ENCODE peak calls at places on chromosomes 6 and 20, in eight cellular contexts. D is lower lobe of right lung; M is body of pancreas; U is CD8-positive, alpha-beta T cell; C is progenitor cell of endocrine pancreas; O is astrocyte of the spinal cord; W is HCT116; J is astrocyte. I is an unnamed sample.

GRCh38 chr6:106959985-106960384 is 14.5 kb downstream of the CD24 start:
- DNase-seq in D (no peak), M (no peak), U (no peak), C (no peak), O (no peak), W (no peak), J (no peak), I (no peak)

GRCh38 chr20:59785986-59786753 is 147.3 kb downstream of the SYCP2 start:
- DNase-seq in D (no peak), M (no peak), U (no peak), C (no peak), O (no peak), W (no peak), J (no peak), I (no peak)

GRCh38 chr6:79922018-79922417 is 25.3 kb downstream of the ELOVL4 start:
- DNase-seq in D (no peak), M (no peak), U (no peak), C (no peak), O (no peak), W (no peak), J (no peak), I (no peak)

GRCh38 chr6:44230034-44230675 is 6.8 kb downstream of the SLC29A1 start:
- DNase-seq in D (peak), M (no peak), U (no peak), C (no peak), O (no peak), W (no peak), J (no peak), I (no peak)

GRCh38 chr6:72238900-72239299 is 352.6 kb downstream of the RIMS1 start:
- DNase-seq in D (no peak), M (no peak), U (no peak), C (no peak), O (peak), W (no peak), J (peak), I (no peak)

GRCh38 chr6:31497595-31498476 is at the start of gene MICB:
- DNase-seq in D (peak), M (peak), U (peak), C (peak), O (peak), W (peak), J (peak), I (peak)

GRCh38 chr6:141451176-141451507 is 681.6 kb upstream of the GJE1 start:
- DNase-seq in D (no peak), M (no peak), U (no peak), C (no peak), O (no peak), W (peak), J (no peak), I (no peak)

GRCh38 chr20:52974155-52974554 is 2.0 kb downstream of the TSHZ2 start:
- DNase-seq in D (no peak), M (no peak), U (no peak), C (no peak), O (no peak), W (no peak), J (peak), I (no peak)

GRCh38 chr20:40606660-40607059 is 82.4 kb downstream of the MAFB start:
- DNase-seq in D (no peak), M (no peak), U (no peak), C (no peak), O (no peak), W (no peak), J (no peak), I (no peak)

GRCh38 chr6:25564953-25565352 is 87.1 kb upstream of the SCGN start:
- DNase-seq in D (no peak), M (no peak), U (no peak), C (no peak), O (no peak), W (no peak), J (no peak), I (no peak)

GRCh38 chr20:58145506-58146080 is 82.9 kb downstream of the ANKRD60 start:
- DNase-seq in D (no peak), M (no peak), U (no peak), C (no peak), O (no peak), W (no peak), J (no peak), I (no peak)

GRCh38 chr6:20400476-20401402 is 940 bp upstream of the E2F3 start:
- DNase-seq in D (peak), M (no peak), U (peak), C (peak), O (peak), W (peak), J (no peak), I (peak)

GRCh38 chr6:167856999-167857660 is 30.4 kb downstream of the AFDN start:
- DNase-seq in D (no peak), M (no peak), U (no peak), C (no peak), O (peak), W (no peak), J (peak), I (no peak)

GRCh38 chr6:127458817-127459216 is 372 bp downstream of the KIAA0408 start:
- DNase-seq in D (peak), M (no peak), U (no peak), C (no peak), O (no peak), W (no peak), J (peak), I (peak)

DNA sequence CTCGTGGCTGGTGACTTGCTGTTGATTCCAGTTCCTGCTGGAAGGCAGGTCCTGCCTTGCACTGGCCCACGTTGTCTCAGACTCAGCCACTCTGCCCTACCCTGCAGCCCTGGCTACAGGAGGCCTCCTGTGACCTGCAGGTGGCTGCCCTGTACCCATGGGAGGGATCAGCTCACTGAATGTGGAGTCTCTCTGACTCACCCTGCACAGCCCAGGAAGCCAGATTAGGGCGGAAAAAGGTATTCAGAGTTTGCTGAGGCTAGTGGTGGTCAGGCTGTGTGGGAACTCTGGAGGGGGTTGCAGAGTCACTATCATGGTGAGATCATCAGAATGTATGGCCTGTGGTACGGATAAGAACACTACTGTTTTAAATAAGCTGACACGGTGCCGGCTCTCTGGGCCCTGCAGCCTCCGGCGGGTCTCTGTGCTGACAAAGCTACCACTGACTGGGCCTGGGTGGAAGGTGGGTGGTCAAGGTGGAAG is 24.7 kb upstream of the PYGB start:
- DNase-seq in D (no peak), M (no peak), U (no peak), C (no peak), O (peak), W (peak), J (peak), I (peak)
- TF ChIP-seq CTCF in D (no peak), M (no peak), U (no peak), C (no peak), O (peak), W (peak), J (no peak), I (no peak)

GRCh38 chr6:125792172-125792571 is 1.4 kb downstream of the NCOA7 start:
- DNase-seq in D (no peak), M (no peak), U (no peak), C (no peak), O (no peak), W (no peak), J (no peak), I (no peak)

GRCh38 chr6:125792680-125793079 is 1.9 kb downstream of the NCOA7 start:
- DNase-seq in D (no peak), M (no peak), U (no peak), C (no peak), O (peak), W (no peak), J (peak), I (no peak)

GRCh38 chr6:125790403-125791150 is at the start of gene NCOA7:
- DNase-seq in D (peak), M (peak), U (peak), C (peak), O (peak), W (no peak), J (peak), I (peak)

GRCh38 chr6:125791820-125792165 is 1.0 kb downstream of the NCOA7 start:
- DNase-seq in D (no peak), M (no peak), U (no peak), C (no peak), O (no peak), W (no peak), J (no peak), I (no peak)

GRCh38 chr6:125791151-125791819 is 525 bp downstream of the NCOA7 start:
- DNase-seq in D (peak), M (peak), U (peak), C (no peak), O (peak), W (no peak), J (peak), I (peak)
- TF ChIP-seq CTCF in D (peak), M (peak), U (peak), C (peak), O (peak), W (peak), J (peak), I (no peak)

DNA sequence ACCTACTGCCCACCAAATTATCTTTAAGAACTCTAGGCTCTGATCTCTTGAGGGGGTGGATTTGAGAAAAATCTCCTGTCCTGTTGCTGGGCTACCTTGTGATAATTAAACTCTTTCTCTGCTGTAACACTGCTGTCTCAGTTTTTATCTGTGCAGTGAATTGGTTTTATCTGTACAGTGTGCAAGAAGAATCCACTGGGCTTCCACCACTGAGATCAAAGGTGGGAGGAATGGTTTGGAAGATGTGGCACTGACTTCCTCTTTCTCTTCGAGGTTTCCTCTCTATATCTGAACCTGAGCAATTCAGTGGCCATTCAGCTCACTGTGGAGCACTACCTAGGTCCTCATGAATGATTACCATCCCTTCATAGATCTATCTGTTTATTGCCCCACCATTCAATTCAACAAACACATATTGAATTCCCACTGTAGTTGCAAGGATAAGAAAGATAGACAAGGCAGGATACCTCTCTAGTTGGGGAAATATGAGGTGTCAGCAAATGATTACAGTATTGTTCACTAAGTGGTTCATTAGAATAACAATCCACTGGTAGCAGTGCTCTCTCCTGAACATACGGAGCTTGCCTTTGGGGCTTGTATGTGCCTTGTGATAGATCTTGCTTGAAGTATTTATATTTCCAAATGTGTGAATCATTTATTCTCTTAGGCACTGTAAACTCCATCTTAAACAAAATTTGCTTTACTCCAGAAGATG is 172.1 kb upstream of the ARG1 start:
- DNase-seq in D (no peak), M (no peak), U (no peak), C (no peak), O (no peak), W (no peak), J (no peak), I (no peak)
- TF ChIP-seq CTCF in D (no peak), M (no peak), U (no peak), C (no peak), O (no peak), W (no peak), J (no peak), I (no peak)

DNA sequence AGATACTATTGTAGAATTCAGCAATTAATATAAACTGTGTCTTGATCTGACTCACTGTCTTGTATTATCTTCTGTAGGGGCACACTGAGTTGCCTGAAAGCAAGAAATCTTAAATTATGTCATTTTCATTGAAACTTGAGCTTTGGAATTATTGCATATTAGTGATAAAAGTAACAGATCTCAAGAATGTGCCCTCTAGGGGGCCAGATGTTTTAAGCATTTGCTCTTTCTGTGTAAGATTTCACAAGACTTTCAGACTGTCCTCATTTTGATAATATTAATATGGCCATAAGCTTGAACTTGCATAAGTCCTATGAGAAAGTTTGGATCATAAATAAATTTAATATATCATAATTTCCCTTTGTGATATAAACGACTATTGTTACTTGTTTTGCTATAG is 55.5 kb upstream of the MYO6 start:
- DNase-seq in D (no peak), M (no peak), U (no peak), C (no peak), O (peak), W (no peak), J (no peak), I (no peak)
- TF ChIP-seq CTCF in D (no peak), M (no peak), U (no peak), C (peak), O (peak), W (peak), J (peak), I (no peak)

DNA sequence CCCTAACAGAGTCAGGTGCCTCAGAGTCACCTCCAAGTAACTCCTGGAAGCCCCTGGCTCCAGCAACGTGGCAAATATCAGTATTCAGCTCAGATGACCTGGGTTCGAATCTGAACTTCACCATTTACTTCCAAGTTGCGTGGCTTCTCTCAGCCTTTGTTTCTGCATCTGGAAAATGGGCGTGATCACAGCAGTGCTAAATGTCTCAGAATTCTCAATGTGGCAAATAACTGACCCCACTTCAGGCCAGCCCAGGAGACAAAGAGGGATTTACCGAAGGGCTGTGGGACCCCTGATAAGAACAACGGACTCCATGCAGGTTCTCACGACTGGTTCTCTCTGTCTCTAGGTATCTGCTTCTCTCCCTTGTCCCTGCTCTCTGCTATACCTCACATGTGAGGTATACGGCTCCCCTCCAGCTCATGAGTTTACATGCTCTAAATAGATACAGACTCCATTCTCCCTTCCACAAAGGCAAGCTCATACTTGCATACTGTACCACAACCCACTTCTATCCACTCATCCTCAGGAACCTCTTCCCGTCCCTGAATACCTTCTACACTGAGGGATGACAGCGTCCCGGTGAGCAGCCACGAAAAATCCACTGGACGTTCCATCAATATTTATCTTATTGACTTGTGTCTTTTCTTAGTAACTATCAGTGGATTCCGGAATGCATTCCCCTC is 84.1 kb downstream of the SNX5 start:
- DNase-seq in D (no peak), M (no peak), U (no peak), C (no peak), O (no peak), W (no peak), J (no peak), I (no peak)
- TF ChIP-seq CTCF in D (no peak), M (no peak), U (no peak), C (no peak), O (no peak), W (no peak), J (no peak), I (no peak)

DNA sequence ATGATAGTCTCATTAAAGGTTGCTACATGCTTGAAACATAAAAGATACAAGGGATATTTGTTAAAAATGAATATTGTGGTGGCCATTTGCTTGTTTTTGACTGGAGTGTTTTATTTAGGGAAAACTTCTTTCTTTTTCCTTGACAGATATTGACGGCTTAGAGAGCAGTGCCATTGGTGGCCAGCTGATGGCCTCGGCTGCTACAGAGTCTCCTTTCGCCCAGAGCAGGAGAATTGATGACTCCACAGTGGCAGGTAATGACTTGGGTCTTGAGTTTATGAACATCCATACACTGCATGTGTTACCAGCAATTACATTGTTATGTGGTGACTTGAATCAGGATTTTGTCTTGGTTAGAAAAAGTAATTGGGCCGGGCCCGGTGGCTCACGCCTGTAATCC is 67.5 kb upstream of the PBOV1 start:
- DNase-seq in D (no peak), M (no peak), U (no peak), C (no peak), O (no peak), W (no peak), J (no peak), I (no peak)
- TF ChIP-seq CTCF in D (no peak), M (no peak), U (no peak), C (peak), O (peak), W (peak), J (no peak), I (no peak)

GRCh38 chr20:62363920-62364851 is 2.9 kb downstream of the LAMA5 start:
- DNase-seq in D (peak), M (peak), U (no peak), C (no peak), O (no peak), W (no peak), J (no peak), I (peak)
- TF ChIP-seq CTCF in D (no peak), M (no peak), U (no peak), C (no peak), O (no peak), W (no peak), J (no peak), I (no peak)

DNA sequence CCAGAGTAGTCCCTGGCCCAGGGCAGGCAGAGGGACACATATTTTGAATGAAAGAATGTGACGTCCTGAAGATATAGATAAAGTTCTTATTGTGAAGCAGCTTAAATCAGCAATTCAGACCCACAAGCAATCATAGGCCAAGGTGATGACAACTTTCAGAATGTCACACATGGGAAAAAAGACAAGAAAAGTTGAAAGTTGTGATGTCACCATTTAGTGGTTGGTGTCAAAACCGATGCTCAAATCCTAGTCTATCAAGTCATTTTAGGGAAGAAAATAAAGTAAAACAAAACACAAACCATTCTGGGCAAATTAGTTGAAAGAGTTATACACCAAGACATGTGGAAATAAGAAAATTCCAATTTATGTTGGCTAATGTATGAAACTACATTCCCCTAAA is 710.8 kb downstream of the DOK5 start:
- DNase-seq in D (no peak), M (no peak), U (no peak), C (no peak), O (no peak), W (no peak), J (no peak), I (no peak)
- TF ChIP-seq CTCF in D (no peak), M (no peak), U (no peak), C (no peak), O (no peak), W (no peak), J (no peak), I (no peak)

GRCh38 chr6:70706491-70707123 is 38.9 kb downstream of the SMAP1 start:
- DNase-seq in D (no peak), M (no peak), U (peak), C (no peak), O (peak), W (peak), J (no peak), I (peak)
- TF ChIP-seq CTCF in D (peak), M (peak), U (peak), C (peak), O (peak), W (peak), J (peak), I (no peak)